ENCODE peak calls at places on chromosomes 4 and X, in four cellular contexts. One of them, this sample, is unnamed. For H3K4me1, the result is how much of the 10 kb centered on the place peaks cover.

GRCh38 chrX:50853399-50853798 is 39.4 kb upstream of the SHROOM4 start:
- DNase-seq in neural progenitor cell: no peak
- DNase-seq in sigmoid colon: no peak
- DNase-seq in left ventricle myocardium inferior: no peak
- DNase-seq in this sample: no peak

GRCh38 chr4:70705146-70705855 is 16.5 kb upstream of the RUFY3 start:
- DNase-seq in sigmoid colon: peak
- DNase-seq in left ventricle myocardium inferior: peak
- DNase-seq in neural progenitor cell: peak
- DNase-seq in this sample: peak

GRCh38 chr4:26197018-26197779 is 123.6 kb upstream of the RBPJ start:
- DNase-seq in neural progenitor cell: no peak
- DNase-seq in sigmoid colon: no peak
- DNase-seq in left ventricle myocardium inferior: no peak
- DNase-seq in this sample: no peak

GRCh38 chr4:157014621-157015591 is 43.3 kb upstream of the PDGFC start:
- DNase-seq in sigmoid colon: no peak
- DNase-seq in neural progenitor cell: peak
- DNase-seq in left ventricle myocardium inferior: no peak
- DNase-seq in this sample: no peak

GRCh38 chr4:8410641-8411271 is 29.8 kb downstream of the ACOX3 start:
- DNase-seq in neural progenitor cell: peak
- DNase-seq in left ventricle myocardium inferior: peak
- DNase-seq in sigmoid colon: no peak
- DNase-seq in this sample: no peak

GRCh38 chrX:149518236-149518635 is 13.1 kb upstream of the IDS start:
- DNase-seq in left ventricle myocardium inferior: no peak
- DNase-seq in neural progenitor cell: no peak
- DNase-seq in sigmoid colon: no peak
- DNase-seq in this sample: no peak

GRCh38 chr4:118281611-118282442 is 71.0 kb downstream of the PRSS12 start:
- DNase-seq in sigmoid colon: no peak
- DNase-seq in neural progenitor cell: peak
- DNase-seq in left ventricle myocardium inferior: no peak
- DNase-seq in this sample: peak

GRCh38 chrX:54695816-54696487 is 102.1 kb downstream of the ITIH6 start:
- DNase-seq in left ventricle myocardium inferior: no peak
- DNase-seq in neural progenitor cell: no peak
- DNase-seq in sigmoid colon: no peak
- DNase-seq in this sample: no peak

GRCh38 chr4:84862064-84862463 is 104.4 kb downstream of the WDFY3 start:
- DNase-seq in neural progenitor cell: no peak
- DNase-seq in sigmoid colon: no peak
- DNase-seq in left ventricle myocardium inferior: no peak
- DNase-seq in this sample: no peak

GRCh38 chrX:6968231-6968630 is 179.3 kb upstream of the STS start:
- DNase-seq in sigmoid colon: no peak
- DNase-seq in neural progenitor cell: no peak
- DNase-seq in left ventricle myocardium inferior: no peak
- DNase-seq in this sample: no peak

GRCh38 chrX:32483534-32484136 is 727.7 kb downstream of the DMD start:
- DNase-seq in sigmoid colon: no peak
- DNase-seq in left ventricle myocardium inferior: no peak
- DNase-seq in neural progenitor cell: peak
- DNase-seq in this sample: no peak

GRCh38 chrX:46208225-46208854 is 336.9 kb downstream of the ZNF674 start:
- DNase-seq in sigmoid colon: no peak
- DNase-seq in neural progenitor cell: no peak
- DNase-seq in left ventricle myocardium inferior: no peak
- DNase-seq in this sample: no peak

GRCh38 chr4:119041951-119042560 is 93.6 kb upstream of the MYOZ2 start:
- DNase-seq in neural progenitor cell: peak
- DNase-seq in left ventricle myocardium inferior: no peak
- DNase-seq in sigmoid colon: peak
- DNase-seq in this sample: peak

GRCh38 chr4:122151982-122152698 is at the start of gene BLTP1:
- DNase-seq in sigmoid colon: peak
- DNase-seq in left ventricle myocardium inferior: peak
- DNase-seq in neural progenitor cell: peak
- DNase-seq in this sample: peak

GRCh38 chr4:173913496-173913895 is 370.0 kb downstream of the FBXO8 start:
- DNase-seq in left ventricle myocardium inferior: no peak
- DNase-seq in sigmoid colon: no peak
- DNase-seq in neural progenitor cell: no peak
- DNase-seq in this sample: no peak

GRCh38 chr4:111630705-111631104 is 514.5 kb upstream of the FAM241A start:
- DNase-seq in sigmoid colon: no peak
- DNase-seq in neural progenitor cell: peak
- DNase-seq in left ventricle myocardium inferior: no peak
- DNase-seq in this sample: no peak

GRCh38 chrX:47936224-47936939 is 67.4 kb downstream of the ZNF182 start:
- DNase-seq in neural progenitor cell: peak
- DNase-seq in left ventricle myocardium inferior: no peak
- DNase-seq in sigmoid colon: no peak
- DNase-seq in this sample: no peak

GRCh38 chr4:43763029-43763610 is 685.5 kb downstream of the KCTD8 start:
- DNase-seq in sigmoid colon: no peak
- DNase-seq in left ventricle myocardium inferior: no peak
- DNase-seq in neural progenitor cell: peak
- DNase-seq in this sample: no peak

GRCh38 chr4:120812216-120812615 is 110.3 kb downstream of the PRDM5 start:
- DNase-seq in sigmoid colon: no peak
- DNase-seq in neural progenitor cell: no peak
- DNase-seq in left ventricle myocardium inferior: no peak
- DNase-seq in this sample: no peak

GRCh38 chr4:149176019-149176418 is 639.6 kb downstream of the IQCM start:
- DNase-seq in left ventricle myocardium inferior: no peak
- DNase-seq in neural progenitor cell: peak
- DNase-seq in sigmoid colon: no peak
- DNase-seq in this sample: no peak

GRCh38 chr4:156734965-156735895 is 236.4 kb downstream of the PDGFC start:
- DNase-seq in sigmoid colon: no peak
- DNase-seq in left ventricle myocardium inferior: no peak
- DNase-seq in neural progenitor cell: no peak
- DNase-seq in this sample: no peak

GRCh38 chr4:108512615-108513505 is 107.5 kb upstream of the RPL34 start:
- DNase-seq in left ventricle myocardium inferior: peak
- DNase-seq in sigmoid colon: no peak
- DNase-seq in neural progenitor cell: peak
- DNase-seq in this sample: no peak

GRCh38 chr4:110088670-110089069 is 109.7 kb downstream of the ELOVL6 start:
- DNase-seq in neural progenitor cell: no peak
- DNase-seq in sigmoid colon: no peak
- DNase-seq in left ventricle myocardium inferior: no peak
- DNase-seq in this sample: no peak

GRCh38 chr4:62457356-62457755 is 1257.2 kb downstream of the ADGRL3 start:
- DNase-seq in sigmoid colon: no peak
- DNase-seq in neural progenitor cell: no peak
- DNase-seq in left ventricle myocardium inferior: no peak
- DNase-seq in this sample: no peak

GRCh38 chr4:186161138-186161537 is 30.2 kb upstream of the CYP4V2 start:
- DNase-seq in neural progenitor cell: no peak
- DNase-seq in left ventricle myocardium inferior: no peak
- DNase-seq in sigmoid colon: no peak
- DNase-seq in this sample: no peak

GRCh38 chr4:24980064-24980690 is 50.6 kb downstream of the LGI2 start:
- DNase-seq in sigmoid colon: peak
- DNase-seq in left ventricle myocardium inferior: no peak
- DNase-seq in neural progenitor cell: peak
- DNase-seq in this sample: peak

GRCh38 chr4:154732669-154733068 is 11.1 kb upstream of the LRAT start:
- DNase-seq in left ventricle myocardium inferior: no peak
- DNase-seq in sigmoid colon: no peak
- DNase-seq in neural progenitor cell: no peak
- DNase-seq in this sample: no peak

GRCh38 chrX:82711432-82711831 is 796.7 kb upstream of the POU3F4 start:
- DNase-seq in left ventricle myocardium inferior: no peak
- DNase-seq in neural progenitor cell: peak
- DNase-seq in sigmoid colon: no peak
- DNase-seq in this sample: no peak

GRCh38 chr4:40149960-40150385 is 46.9 kb upstream of the RHOH start:
- DNase-seq in sigmoid colon: no peak
- DNase-seq in neural progenitor cell: peak
- DNase-seq in left ventricle myocardium inferior: peak
- DNase-seq in this sample: peak

GRCh38 chr4:147854154-147854553 is 122.3 kb downstream of the ARHGAP10 start:
- DNase-seq in sigmoid colon: no peak
- DNase-seq in neural progenitor cell: no peak
- DNase-seq in left ventricle myocardium inferior: no peak
- DNase-seq in this sample: no peak

GRCh38 chr4:112377701-112378620 is 80.8 kb downstream of the ALPK1 start:
- DNase-seq in neural progenitor cell: peak
- DNase-seq in left ventricle myocardium inferior: no peak
- DNase-seq in sigmoid colon: no peak
- DNase-seq in this sample: no peak

GRCh38 chrX:15441464-15441863 is 51.7 kb downstream of the PIR start:
- DNase-seq in sigmoid colon: no peak
- DNase-seq in left ventricle myocardium inferior: peak
- DNase-seq in neural progenitor cell: peak
- DNase-seq in this sample: no peak

GRCh38 chr4:162707962-162708361 is 458.7 kb downstream of the NAF1 start:
- DNase-seq in neural progenitor cell: no peak
- DNase-seq in sigmoid colon: no peak
- DNase-seq in left ventricle myocardium inferior: no peak
- DNase-seq in this sample: no peak
- H3K4me3 ChIP-seq in neural progenitor cell: no peak
- H3K4me3 ChIP-seq in sigmoid colon: no peak
- H3K4me3 ChIP-seq in left ventricle myocardium inferior: no peak
- H3K4me3 ChIP-seq in this sample: no peak

GRCh38 chrX:19990225-19990518 is 689 bp downstream of the BCLAF3 start:
- DNase-seq in left ventricle myocardium inferior: no peak
- DNase-seq in sigmoid colon: no peak
- DNase-seq in neural progenitor cell: no peak
- DNase-seq in this sample: no peak
- H3K4me1 ChIP-seq in left ventricle myocardium inferior: under half
- H3K4me1 ChIP-seq in sigmoid colon: under half
- H3K4me1 ChIP-seq in neural progenitor cell: under half
- H3K4me1 ChIP-seq in this sample: under half

DNA sequence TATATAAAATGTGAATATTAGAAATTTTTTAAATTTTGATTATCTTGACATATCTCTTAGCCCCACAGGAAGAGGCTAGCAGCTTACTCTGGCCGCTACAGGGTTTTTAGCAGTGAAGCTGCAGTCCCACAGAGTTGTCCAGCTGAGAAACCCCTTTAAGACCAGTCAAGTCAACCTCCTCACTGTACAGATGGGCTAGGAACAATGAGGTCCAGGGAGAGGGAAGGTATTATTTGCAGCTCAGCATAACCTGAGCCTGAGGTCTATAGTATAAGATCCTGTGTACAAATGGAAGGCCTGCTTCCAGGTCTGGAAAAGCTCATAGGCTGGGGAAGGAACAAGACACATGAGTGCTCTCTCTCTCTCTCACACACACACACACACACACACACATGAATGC is 1.8 kb downstream of the VSIG4 start:
- DNase-seq in sigmoid colon: no peak
- DNase-seq in neural progenitor cell: no peak
- DNase-seq in left ventricle myocardium inferior: no peak
- DNase-seq in this sample: no peak
- H3K4me3 ChIP-seq in sigmoid colon: peak
- H3K4me3 ChIP-seq in neural progenitor cell: no peak
- H3K4me3 ChIP-seq in left ventricle myocardium inferior: no peak
- H3K4me3 ChIP-seq in this sample: no peak

DNA sequence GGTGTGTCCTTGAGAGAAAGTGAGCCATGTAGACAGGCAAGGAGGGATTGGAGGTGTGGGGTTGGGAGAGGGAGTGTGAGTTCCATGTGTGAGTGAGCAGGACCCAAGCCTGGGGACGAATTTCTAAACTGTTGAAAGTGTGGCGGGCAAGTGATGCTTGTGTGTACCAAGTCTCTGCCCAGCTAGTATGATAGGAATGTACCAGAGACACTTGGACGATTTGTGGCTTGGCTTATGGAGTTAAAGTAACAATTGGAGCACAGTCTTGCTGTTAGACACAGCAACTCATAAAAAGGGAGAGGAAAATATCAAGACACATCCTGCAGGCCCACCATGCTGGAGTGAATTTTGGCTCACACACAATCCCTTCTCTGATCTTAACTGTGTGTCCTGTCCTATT is 8.5 kb downstream of the PTTG2 start:
- DNase-seq in neural progenitor cell: no peak
- DNase-seq in sigmoid colon: no peak
- DNase-seq in left ventricle myocardium inferior: no peak
- DNase-seq in this sample: no peak
- H3K4me1 ChIP-seq in neural progenitor cell: under half
- H3K4me1 ChIP-seq in sigmoid colon: half or more
- H3K4me1 ChIP-seq in left ventricle myocardium inferior: under half
- H3K4me1 ChIP-seq in this sample: under half

GRCh38 chr4:79906996-79907395 is 166.0 kb downstream of the ANTXR2 start:
- DNase-seq in left ventricle myocardium inferior: no peak
- DNase-seq in sigmoid colon: no peak
- DNase-seq in neural progenitor cell: no peak
- DNase-seq in this sample: no peak
- H3K4me3 ChIP-seq in left ventricle myocardium inferior: no peak
- H3K4me3 ChIP-seq in sigmoid colon: no peak
- H3K4me3 ChIP-seq in neural progenitor cell: no peak
- H3K4me3 ChIP-seq in this sample: no peak

DNA sequence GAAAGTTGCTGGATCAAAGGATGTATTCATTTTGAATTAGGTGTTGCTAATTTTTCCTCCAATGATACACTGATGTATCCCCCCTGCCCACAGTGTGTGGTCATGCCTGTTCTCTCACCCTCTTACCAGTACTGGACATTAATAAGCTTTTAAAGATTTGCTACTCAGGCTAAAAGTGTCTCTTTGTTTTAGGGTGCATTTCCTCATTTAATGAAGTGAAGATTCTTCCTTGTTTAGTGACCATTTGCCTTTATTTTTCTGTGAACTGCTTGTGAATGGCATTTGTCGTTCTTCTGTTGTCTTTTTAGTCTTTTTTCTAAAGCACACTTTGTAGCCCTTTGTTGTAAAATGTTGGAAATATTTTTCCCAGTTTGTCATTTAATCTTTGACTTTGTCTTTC is 5.0 kb downstream of the MSMO1 start:
- DNase-seq in left ventricle myocardium inferior: no peak
- DNase-seq in neural progenitor cell: no peak
- DNase-seq in sigmoid colon: no peak
- DNase-seq in this sample: no peak
- H3K4me1 ChIP-seq in left ventricle myocardium inferior: under half
- H3K4me1 ChIP-seq in neural progenitor cell: half or more
- H3K4me1 ChIP-seq in sigmoid colon: under half
- H3K4me1 ChIP-seq in this sample: under half